ENCODE peak calls at places on chromosomes 13 and 19, in six cellular contexts. T is AG10803, W is HAP-1, D is choroid plexus epithelial cell, B is stomach, U is neuronal stem cell. V is an unnamed sample.

GRCh38 chr19:49677232-49677881 is at the start of gene PRMT1:
- DNase-seq in W (peak; percentile 76), U (no peak), D (peak; percentile 36), T (no peak), B (no peak), V (no peak)

GRCh38 chr13:104140557-104140956 is 1074.3 kb upstream of the SLC10A2 start:
- DNase-seq in T (no peak), D (peak; percentile 79), W (no peak), B (no peak), U (no peak), V (no peak)

GRCh38 chr13:59477011-59477410 is 686.7 kb downstream of the DIAPH3 start:
- DNase-seq in B (no peak), U (no peak), T (no peak), D (peak; percentile 35), W (peak; percentile 41), V (no peak)

GRCh38 chr19:3224346-3225325 is at the start of gene CELF5:
- DNase-seq in D (peak; percentile 11), T (peak; percentile 11), U (peak; percentile 67), B (peak; percentile 61), W (peak; percentile 77), V (no peak)

GRCh38 chr19:6425732-6426686 is 1.4 kb upstream of the KHSRP start:
- DNase-seq in W (peak; percentile 29), B (no peak), D (no peak), U (no peak), T (no peak), V (peak; percentile 36)

GRCh38 chr19:44942067-44942571 is at the start of gene APOC4:
- DNase-seq in D (no peak), W (no peak), U (no peak), B (no peak), T (no peak), V (no peak)

GRCh38 chr13:59247166-59247565 is 916.6 kb downstream of the DIAPH3 start:
- DNase-seq in D (no peak), T (no peak), U (no peak), W (peak; percentile 78), B (peak; percentile 49), V (no peak)

GRCh38 chr13:101623469-101624209 is 171.2 kb downstream of the ITGBL1 start:
- DNase-seq in B (no peak), W (no peak), U (no peak), T (no peak), D (peak; percentile 46), V (no peak)

GRCh38 chr13:44300895-44301638 is 72.6 kb upstream of the SERP2 start:
- DNase-seq in W (no peak), D (peak; percentile 72), T (peak; percentile 68), B (peak; percentile 66), U (no peak), V (no peak)

GRCh38 chr13:83538636-83539035 is 343.6 kb downstream of the SLITRK1 start:
- DNase-seq in T (no peak), B (no peak), W (no peak), U (no peak), D (no peak), V (no peak)

DNA sequence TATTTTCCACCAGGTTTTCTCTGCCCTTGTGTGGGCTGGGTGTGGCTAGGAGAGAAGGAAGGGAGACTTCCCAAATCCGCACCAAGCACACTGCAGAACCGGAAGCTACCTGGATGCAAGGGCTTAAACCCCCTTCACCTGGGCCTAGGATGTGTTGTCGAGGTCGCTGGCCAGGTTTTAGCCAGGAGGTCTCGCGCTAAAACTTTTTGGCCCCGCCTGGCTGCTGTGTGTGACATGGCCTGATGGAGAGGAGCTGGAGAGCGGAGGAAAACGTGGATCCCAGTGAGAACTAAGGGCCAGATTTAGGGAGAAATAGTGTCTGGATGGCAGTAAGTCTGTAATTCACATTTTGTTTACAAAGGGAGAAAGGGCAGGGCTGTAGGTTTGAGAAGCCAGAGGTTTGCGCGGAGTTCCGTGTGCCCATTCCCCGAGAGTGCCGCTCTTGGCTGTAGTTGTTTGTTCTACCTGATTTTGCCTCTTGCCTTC is 3.1 kb upstream of the TSHZ3 start:
- DNase-seq in D (no peak), U (no peak), B (no peak), W (no peak), T (no peak), V (no peak)
- H3K4me3 ChIP-seq in D (peak overlapping the region; percentile 8), U (no peak overlapping the region), B (no peak overlapping the region), W (no peak overlapping the region), T (peak overlapping the region; percentile 83), V (no peak overlapping the region)

GRCh38 chr13:96248103-96248502 is 158.2 kb downstream of the HS6ST3 start:
- DNase-seq in W (peak; percentile 25), D (no peak), U (no peak), T (no peak), B (no peak), V (no peak)

GRCh38 chr13:96238241-96238640 is 148.3 kb downstream of the HS6ST3 start:
- DNase-seq in W (peak; percentile 67), B (no peak), D (no peak), U (no peak), T (no peak), V (no peak)

GRCh38 chr13:96238861-96239260 is 149.0 kb downstream of the HS6ST3 start:
- DNase-seq in D (no peak), W (no peak), B (no peak), U (no peak), T (no peak), V (no peak)

DNA sequence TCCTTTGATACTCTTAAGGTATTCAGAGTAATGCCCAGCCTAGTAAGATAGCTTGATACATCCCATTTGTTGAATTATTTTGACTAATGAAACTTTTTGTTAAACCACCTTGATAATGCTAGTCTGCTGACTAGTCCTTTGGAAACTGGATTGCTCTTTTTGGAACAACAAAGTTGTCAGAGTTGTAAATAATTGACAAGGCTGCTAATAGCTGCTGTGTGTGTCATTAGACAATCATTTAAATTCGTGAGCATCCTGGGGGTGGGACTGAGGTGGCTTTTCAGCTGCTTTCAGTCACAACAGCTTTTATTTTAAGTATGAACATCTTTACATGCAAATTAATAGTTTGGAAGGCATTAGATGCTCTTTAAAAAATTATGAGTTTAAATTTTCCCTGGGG is 153.5 kb downstream of the HS6ST3 start:
- DNase-seq in W (no peak), D (no peak), B (no peak), U (no peak), T (no peak), V (no peak)
- H3K4me3 ChIP-seq in W (no peak overlapping the region), D (no peak overlapping the region), B (no peak overlapping the region), U (no peak overlapping the region), T (no peak overlapping the region), V (no peak overlapping the region)

GRCh38 chr19:7888826-7889217 is 512 bp downstream of the LRRC8E start:
- DNase-seq in B (no peak), U (no peak), D (no peak), T (no peak), W (no peak), V (no peak)
- H3K4me3 ChIP-seq in B (peak overlapping the region; percentile 43), U (peak overlapping the region; percentile 55), D (peak overlapping the region; percentile 66), T (peak overlapping the region; percentile 73), W (peak overlapping the region; percentile 71), V (peak overlapping the region; percentile 50)

GRCh38 chr19:42497492-42498226 is 30.6 kb downstream of the CEACAM1 start:
- DNase-seq in W (no peak), U (no peak), D (no peak), B (peak; percentile 60), T (no peak), V (no peak)
- H3K4me3 ChIP-seq in W (no peak overlapping the region), U (no peak overlapping the region), D (no peak overlapping the region), B (no peak overlapping the region), T (no peak overlapping the region), V (no peak overlapping the region)

GRCh38 chr19:21587117-21587461 is 81.7 kb downstream of the ZNF429 start:
- DNase-seq in B (no peak), D (no peak), W (no peak), U (no peak), T (no peak), V (no peak)
- H3K4me3 ChIP-seq in B (peak overlapping the region; percentile 73), D (no peak overlapping the region), W (no peak overlapping the region), U (peak overlapping the region; percentile 70), T (no peak overlapping the region), V (peak overlapping the region; percentile 64)

GRCh38 chr13:19961924-19962323 is 3.4 kb downstream of the ZMYM2 start:
- DNase-seq in D (no peak), W (no peak), T (no peak), U (no peak), B (no peak), V (no peak)

GRCh38 chr13:19959141-19959830 is 759 bp downstream of the ZMYM2 start:
- DNase-seq in D (peak; percentile 51), W (peak; percentile 71), B (peak; percentile 51), U (peak; percentile 49), T (peak; percentile 52), V (peak; percentile 29)

GRCh38 chr13:19961484-19961883 is 3.0 kb downstream of the ZMYM2 start:
- DNase-seq in T (no peak), B (no peak), D (no peak), W (no peak), U (no peak), V (no peak)

GRCh38 chr13:19959831-19960672 is 1.5 kb downstream of the ZMYM2 start:
- DNase-seq in W (peak; percentile 92), T (peak; percentile 89), B (peak; percentile 83), U (peak; percentile 77), D (peak; percentile 95), V (peak; percentile 96)

GRCh38 chr13:19960673-19961015 is 2.1 kb downstream of the ZMYM2 start:
- DNase-seq in B (no peak), W (no peak), T (no peak), U (no peak), D (peak; percentile 23), V (no peak)
- H3K4me3 ChIP-seq in B (peak overlapping the region; percentile 89), W (peak overlapping the region; percentile 80), T (peak overlapping the region; percentile 90), U (no peak overlapping the region), D (peak overlapping the region; percentile 88), V (no peak overlapping the region)

DNA sequence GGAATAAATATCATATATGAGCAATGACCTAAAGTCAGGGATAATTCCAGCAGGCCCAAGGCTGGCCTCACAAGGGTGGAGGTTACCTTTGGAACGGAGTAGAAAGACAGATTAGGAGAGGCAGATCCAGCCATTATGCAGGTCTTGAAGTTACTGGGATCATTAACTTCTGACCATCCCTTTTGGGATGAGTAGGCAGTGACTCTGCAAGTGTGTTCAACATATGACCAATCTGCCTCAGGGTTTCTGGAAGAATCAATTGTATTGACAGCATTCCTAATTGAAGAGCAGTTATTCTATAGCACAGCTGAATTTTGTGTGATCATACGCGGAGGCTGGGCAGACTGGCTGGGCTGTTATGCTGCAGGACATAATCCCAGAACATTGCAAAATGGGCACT is 556.3 kb downstream of the EFNB2 start:
- DNase-seq in D (no peak), B (no peak), T (no peak), U (no peak), W (no peak), V (no peak)
- H3K4me3 ChIP-seq in D (no peak overlapping the region), B (no peak overlapping the region), T (no peak overlapping the region), U (no peak overlapping the region), W (no peak overlapping the region), V (no peak overlapping the region)

GRCh38 chr19:17751912-17752273 is 616 bp downstream of the FCHO1 start:
- DNase-seq in U (no peak), D (no peak), W (no peak), B (no peak), T (no peak), V (no peak)

GRCh38 chr19:17749912-17750317 is 1.4 kb upstream of the FCHO1 start:
- DNase-seq in B (no peak), U (no peak), T (no peak), W (no peak), D (peak; percentile 22), V (no peak)

GRCh38 chr19:17752865-17753639 is 1.8 kb downstream of the FCHO1 start:
- DNase-seq in T (no peak), W (no peak), B (no peak), U (no peak), D (no peak), V (no peak)

GRCh38 chr19:17748884-17749638 is 2.2 kb upstream of the FCHO1 start:
- DNase-seq in T (no peak), W (no peak), B (no peak), D (no peak), U (no peak), V (no peak)

GRCh38 chr19:17751103-17751911 is at the start of gene FCHO1:
- DNase-seq in U (no peak), D (no peak), W (no peak), T (no peak), B (peak; percentile 51), V (peak; percentile 84)
- H3K4me3 ChIP-seq in U (no peak within 1 kb of the TSS), D (no peak within 1 kb of the TSS), W (no peak within 1 kb of the TSS), T (no peak within 1 kb of the TSS), B (peak within 1 kb of the TSS; percentile 14), V (peak within 1 kb of the TSS; percentile 83)

V was measured in Jurkat, Clone E6-1.